ENCODE peak calls at places on chromosomes 16 and 17, in nine cellular contexts. W is LHCN-M2, J is AG08395, I is T1000, A is AML-193, P is BJ, B is iris pigment epithelial cell, Y is HFF-Myc, F is ascending aorta. N is an unnamed sample.

GRCh38 chr17:59476413-59476812 is 89.0 kb upstream of the DHX40 start:
- DNase-seq in W (no peak), J (no peak), I (no peak), A (no peak), P (no peak), B (no peak), Y (no peak), F (peak; percentile 12), N (no peak)

GRCh38 chr17:67514998-67515397 is 137.9 kb downstream of the PITPNC1 start:
- DNase-seq in W (no peak), J (no peak), I (no peak), A (no peak), P (no peak), B (no peak), Y (no peak), F (no peak), N (no peak)

GRCh38 chr16:46555981-46556380 is 65.2 kb downstream of the SHCBP1 start:
- DNase-seq in W (peak; percentile 53), J (peak; percentile 12), I (no peak), A (no peak), P (peak; percentile 3), B (no peak), Y (no peak), F (no peak), N (no peak)

GRCh38 chr17:37888881-37889280 is 35.3 kb upstream of the TBC1D3K start:
- DNase-seq in W (no peak), J (no peak), I (no peak), A (no peak), P (no peak), B (no peak), Y (no peak), F (no peak), N (no peak)

GRCh38 chr16:87297918-87298631 is 19.1 kb downstream of the C16orf95 start:
- DNase-seq in W (peak; percentile 13), J (peak; percentile 38), I (no peak), A (no peak), P (no peak), B (no peak), Y (no peak), F (no peak), N (no peak)

GRCh38 chr17:38511126-38512108 is 83.2 kb downstream of the ARHGAP23 start:
- DNase-seq in W (peak; percentile 87), J (peak; percentile 90), I (no peak), A (no peak), P (peak; percentile 16), B (peak; percentile 66), Y (no peak), F (no peak), N (no peak)

GRCh38 chr17:74779948-74780400 is 3.8 kb upstream of the NAT9 start:
- DNase-seq in W (no peak), J (no peak), I (no peak), A (peak; percentile 100), P (no peak), B (no peak), Y (no peak), F (peak; percentile 78), N (no peak)

GRCh38 chr16:17835118-17835949 is 364.6 kb upstream of the XYLT1 start:
- DNase-seq in W (no peak), J (peak; percentile 27), I (no peak), A (no peak), P (peak; percentile 31), B (no peak), Y (no peak), F (no peak), N (no peak)

GRCh38 chr17:17119533-17119932 is 77.3 kb downstream of the MPRIP start:
- DNase-seq in W (peak; percentile 62), J (peak; percentile 41), I (no peak), A (no peak), P (no peak), B (peak; percentile 68), Y (peak; percentile 37), F (no peak), N (no peak)

GRCh38 chr17:82775033-82775823 is 23.4 kb downstream of the TBCD start:
- DNase-seq in W (peak; percentile 20), J (peak; percentile 79), I (no peak), A (no peak), P (no peak), B (peak; percentile 34), Y (no peak), F (peak; percentile 75), N (no peak)

GRCh38 chr17:80682372-80682771 is 137.7 kb downstream of the RPTOR start:
- DNase-seq in W (no peak), J (no peak), I (no peak), A (no peak), P (no peak), B (no peak), Y (no peak), F (no peak), N (no peak)

GRCh38 chr17:77349976-77350830 is 209.4 kb downstream of the SEC14L1 start:
- DNase-seq in W (no peak), J (peak; percentile 52), I (no peak), A (no peak), P (no peak), B (peak; percentile 88), Y (peak; percentile 70), F (peak; percentile 49), N (no peak)

GRCh38 chr17:44235583-44235936 is 16.1 kb upstream of the UBTF start:
- DNase-seq in W (no peak), J (no peak), I (no peak), A (no peak), P (no peak), B (peak; percentile 82), Y (no peak), F (no peak), N (no peak)

GRCh38 chr17:45923511-45924268 is 29.3 kb downstream of the MAPT start:
- DNase-seq in W (no peak), J (peak; percentile 32), I (no peak), A (peak; percentile 31), P (peak; percentile 29), B (peak; percentile 73), Y (no peak), F (no peak), N (no peak)

GRCh38 chr17:49515196-49515770 is 20.2 kb downstream of the NGFR start:
- DNase-seq in W (peak; percentile 98), J (peak; percentile 98), I (no peak), A (peak; percentile 15), P (peak; percentile 86), B (peak; percentile 95), Y (peak; percentile 89), F (peak; percentile 94), N (peak; percentile 56)

GRCh38 chr17:31068291-31068690 is 26.5 kb upstream of the NF1 start:
- DNase-seq in W (peak; percentile 51), J (no peak), I (peak; percentile 11), A (peak; percentile 34), P (no peak), B (peak; percentile 51), Y (no peak), F (peak; percentile 58), N (no peak)

GRCh38 chr17:41659813-41660212 is 28.9 kb upstream of the EIF1 start:
- DNase-seq in W (no peak), J (no peak), I (no peak), A (no peak), P (no peak), B (no peak), Y (no peak), F (no peak), N (no peak)

GRCh38 chr17:10114931-10115535 is 83.4 kb downstream of the GAS7 start:
- DNase-seq in W (peak; percentile 32), J (peak; percentile 97), I (peak; percentile 83), A (peak; percentile 85), P (peak; percentile 95), B (peak; percentile 96), Y (peak; percentile 95), F (peak; percentile 94), N (peak; percentile 81)

GRCh38 chr16:23924138-23924537 is 88.4 kb downstream of the PRKCB start:
- DNase-seq in W (no peak), J (no peak), I (no peak), A (no peak), P (no peak), B (no peak), Y (no peak), F (no peak), N (no peak)

GRCh38 chr16:23101012-23101550 is 48.2 kb downstream of the USP31 start:
- DNase-seq in W (no peak), J (no peak), I (no peak), A (no peak), P (no peak), B (no peak), Y (no peak), F (no peak), N (no peak)

GRCh38 chr17:30805944-30806456 is 18.5 kb downstream of the CRLF3 start:
- DNase-seq in W (no peak), J (no peak), I (no peak), A (no peak), P (no peak), B (no peak), Y (no peak), F (no peak), N (no peak)

GRCh38 chr17:73420897-73421296 is 109.1 kb upstream of the CDC42EP4 start:
- DNase-seq in W (peak; percentile 12), J (peak; percentile 48), I (no peak), A (no peak), P (no peak), B (peak; percentile 34), Y (no peak), F (no peak), N (no peak)

GRCh38 chr17:56756536-56756935 is 77.2 kb downstream of the C17orf67 start:
- DNase-seq in W (peak; percentile 94), J (peak; percentile 90), I (no peak), A (no peak), P (peak; percentile 89), B (peak; percentile 98), Y (peak; percentile 83), F (no peak), N (no peak)

GRCh38 chr17:15498107-15498506 is 30.7 kb upstream of the CDRT4 start:
- DNase-seq in W (peak; percentile 20), J (no peak), I (no peak), A (no peak), P (no peak), B (peak; percentile 23), Y (no peak), F (no peak), N (no peak)

GRCh38 chr17:72635034-72635654 is 457.3 kb downstream of the SLC39A11 start:
- DNase-seq in W (no peak), J (no peak), I (no peak), A (no peak), P (no peak), B (no peak), Y (no peak), F (no peak), N (no peak)

GRCh38 chr16:3529175-3529574 is 28.4 kb downstream of the CLUAP1 start:
- DNase-seq in W (no peak), J (no peak), I (no peak), A (no peak), P (no peak), B (no peak), Y (no peak), F (no peak), N (no peak)

GRCh38 chr17:32021618-32021955 is 14.4 kb downstream of the LRRC37B start:
- DNase-seq in W (no peak), J (no peak), I (no peak), A (no peak), P (peak; percentile 16), B (no peak), Y (no peak), F (no peak), N (no peak)

GRCh38 chr16:9597967-9598730 is 506.7 kb downstream of the HAPSTR1 start:
- DNase-seq in W (no peak), J (no peak), I (no peak), A (no peak), P (no peak), B (no peak), Y (no peak), F (no peak), N (no peak)

GRCh38 chr16:19105131-19105530 is 8.6 kb upstream of the ITPRIPL2 start:
- DNase-seq in W (no peak), J (no peak), I (no peak), A (no peak), P (no peak), B (no peak), Y (no peak), F (no peak), N (no peak)

GRCh38 chr16:51685498-51685897 is 534.4 kb upstream of the SALL1 start:
- DNase-seq in W (no peak), J (no peak), I (no peak), A (no peak), P (no peak), B (no peak), Y (no peak), F (no peak), N (no peak)

GRCh38 chr17:75570034-75570676 is 17.4 kb upstream of the MYO15B start:
- DNase-seq in W (no peak), J (no peak), I (no peak), A (no peak), P (no peak), B (no peak), Y (no peak), F (no peak), N (no peak)

N was measured in thoracic aorta.